ENCODE peak calls at places on chromosomes 2 and 18, in eight cellular contexts. One of them, this sample, is unnamed.

GRCh38 chr2:200492656-200493055 is 17.2 kb downstream of the KCTD18 start:
- DNase-seq in spleen: no peak
- DNase-seq in aorta: no peak
- DNase-seq in adrenal gland: no peak
- DNase-seq in A549: no peak
- DNase-seq in GM23338: no peak
- DNase-seq in tibial artery: no peak
- DNase-seq in cardiac muscle cell: no peak
- DNase-seq in this sample: no peak

GRCh38 chr2:203782262-203782976 is 76.0 kb downstream of the CD28 start:
- DNase-seq in A549: peak; percentile 56
- DNase-seq in aorta: peak; percentile 65
- DNase-seq in tibial artery: no peak
- DNase-seq in spleen: no peak
- DNase-seq in adrenal gland: no peak
- DNase-seq in cardiac muscle cell: peak; percentile 98
- DNase-seq in GM23338: peak; percentile 83
- DNase-seq in this sample: no peak

GRCh38 chr2:224319756-224320155 is 82.2 kb downstream of the FAM124B start:
- DNase-seq in GM23338: no peak
- DNase-seq in A549: no peak
- DNase-seq in cardiac muscle cell: no peak
- DNase-seq in tibial artery: no peak
- DNase-seq in spleen: no peak
- DNase-seq in adrenal gland: no peak
- DNase-seq in aorta: no peak
- DNase-seq in this sample: no peak

GRCh38 chr2:75055820-75056675 is 97.6 kb downstream of the POLE4 start:
- DNase-seq in aorta: no peak
- DNase-seq in adrenal gland: no peak
- DNase-seq in GM23338: peak; percentile 96
- DNase-seq in tibial artery: no peak
- DNase-seq in cardiac muscle cell: no peak
- DNase-seq in A549: no peak
- DNase-seq in spleen: no peak
- DNase-seq in this sample: no peak

GRCh38 chr18:55795101-55795669 is 207.2 kb upstream of the TCF4 start:
- DNase-seq in cardiac muscle cell: no peak
- DNase-seq in GM23338: no peak
- DNase-seq in A549: no peak
- DNase-seq in spleen: no peak
- DNase-seq in tibial artery: no peak
- DNase-seq in aorta: peak; percentile 31
- DNase-seq in adrenal gland: no peak
- DNase-seq in this sample: no peak

GRCh38 chr2:238720232-238720672 is 127.6 kb upstream of the TWIST2 start:
- DNase-seq in adrenal gland: no peak
- DNase-seq in A549: peak; percentile 52
- DNase-seq in GM23338: peak; percentile 89
- DNase-seq in cardiac muscle cell: peak; percentile 53
- DNase-seq in spleen: no peak
- DNase-seq in aorta: peak; percentile 66
- DNase-seq in tibial artery: peak; percentile 75
- DNase-seq in this sample: peak; percentile 24

GRCh38 chr2:210577263-210578071 is 21.1 kb downstream of the CPS1 start:
- DNase-seq in tibial artery: no peak
- DNase-seq in cardiac muscle cell: peak; percentile 58
- DNase-seq in adrenal gland: no peak
- DNase-seq in aorta: no peak
- DNase-seq in spleen: no peak
- DNase-seq in A549: peak; percentile 18
- DNase-seq in GM23338: peak; percentile 87
- DNase-seq in this sample: no peak

GRCh38 chr2:26900831-26901321 is 52.9 kb downstream of the DPYSL5 start:
- DNase-seq in adrenal gland: no peak
- DNase-seq in cardiac muscle cell: no peak
- DNase-seq in aorta: no peak
- DNase-seq in A549: no peak
- DNase-seq in tibial artery: no peak
- DNase-seq in spleen: no peak
- DNase-seq in GM23338: no peak
- DNase-seq in this sample: no peak

GRCh38 chr2:1071650-1072049 is 121.0 kb downstream of the SNTG2 start:
- DNase-seq in A549: no peak
- DNase-seq in aorta: no peak
- DNase-seq in GM23338: no peak
- DNase-seq in cardiac muscle cell: no peak
- DNase-seq in tibial artery: no peak
- DNase-seq in spleen: no peak
- DNase-seq in adrenal gland: no peak
- DNase-seq in this sample: no peak

GRCh38 chr2:6506311-6507258 is 359.1 kb downstream of the CMPK2 start:
- DNase-seq in adrenal gland: no peak
- DNase-seq in spleen: no peak
- DNase-seq in GM23338: no peak
- DNase-seq in aorta: no peak
- DNase-seq in A549: no peak
- DNase-seq in tibial artery: no peak
- DNase-seq in cardiac muscle cell: no peak
- DNase-seq in this sample: no peak

GRCh38 chr2:178700922-178701342 is 106.3 kb downstream of the TTN start:
- DNase-seq in tibial artery: no peak
- DNase-seq in aorta: no peak
- DNase-seq in cardiac muscle cell: peak; percentile 48
- DNase-seq in adrenal gland: no peak
- DNase-seq in spleen: no peak
- DNase-seq in GM23338: peak; percentile 77
- DNase-seq in A549: peak; percentile 2
- DNase-seq in this sample: no peak

DNA sequence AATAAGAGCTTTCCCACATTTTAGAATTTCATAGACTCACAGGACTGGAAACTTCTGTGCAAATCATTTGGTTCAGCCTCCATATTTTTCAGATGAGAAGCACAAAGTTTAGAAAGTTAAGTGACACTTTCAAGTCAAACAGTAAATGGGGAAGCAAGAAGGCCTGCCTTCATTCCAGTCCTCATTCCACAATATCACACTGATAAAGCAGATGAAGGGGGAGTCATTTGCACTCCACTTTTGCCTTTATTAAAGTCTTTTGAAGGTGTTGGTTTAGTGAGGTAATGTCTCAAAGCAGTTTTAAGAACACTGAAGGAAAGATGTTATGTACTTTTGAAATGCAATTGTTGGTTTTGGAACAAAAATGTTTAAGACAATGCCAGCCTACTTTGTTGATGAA is 32.7 kb upstream of the STAT4 start:
- DNase-seq in aorta: no peak
- DNase-seq in cardiac muscle cell: no peak
- DNase-seq in A549: no peak
- DNase-seq in GM23338: no peak
- DNase-seq in adrenal gland: no peak
- DNase-seq in tibial artery: no peak
- DNase-seq in spleen: no peak
- DNase-seq in this sample: no peak
- H3K27ac ChIP-seq in aorta: peak overlapping the region; percentile 47
- H3K27ac ChIP-seq in cardiac muscle cell: no peak overlapping the region
- H3K27ac ChIP-seq in A549: peak overlapping the region; percentile 77
- H3K27ac ChIP-seq in GM23338: no peak overlapping the region
- H3K27ac ChIP-seq in adrenal gland: no peak overlapping the region
- H3K27ac ChIP-seq in tibial artery: no peak overlapping the region
- H3K27ac ChIP-seq in spleen: no peak overlapping the region
- H3K27ac ChIP-seq in this sample: no peak overlapping the region

DNA sequence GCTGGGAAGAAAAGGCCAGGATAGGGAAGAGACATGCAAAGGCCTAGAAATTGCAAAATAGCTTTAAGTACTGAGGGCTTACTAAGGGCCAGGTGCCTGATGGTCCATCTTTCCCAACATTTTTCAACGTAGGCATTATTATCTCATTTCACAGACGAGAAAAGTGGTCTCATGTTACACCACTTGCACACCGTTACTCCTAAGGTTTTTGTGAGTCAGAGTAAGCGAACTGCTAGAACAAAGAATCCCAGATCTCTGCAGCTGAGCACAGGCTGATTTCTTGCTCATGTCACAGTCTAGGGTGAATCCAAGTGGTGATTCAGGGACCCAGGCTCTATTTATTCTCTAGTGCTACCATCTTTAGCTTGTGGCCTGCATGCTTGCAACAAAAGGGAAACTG is 25.8 kb downstream of the ADRA2B start:
- DNase-seq in A549: no peak
- DNase-seq in spleen: no peak
- DNase-seq in adrenal gland: no peak
- DNase-seq in aorta: no peak
- DNase-seq in GM23338: no peak
- DNase-seq in tibial artery: no peak
- DNase-seq in cardiac muscle cell: peak; percentile 12
- DNase-seq in this sample: no peak
- H3K4me1 ChIP-seq in A549: peaks cover 12% of the 10 kb centered on the region
- H3K4me1 ChIP-seq in spleen: no peaks in the 10 kb centered on the region
- H3K4me1 ChIP-seq in adrenal gland: no peaks in the 10 kb centered on the region
- H3K4me1 ChIP-seq in aorta: no peaks in the 10 kb centered on the region
- H3K4me1 ChIP-seq in GM23338: peaks cover 7% of the 10 kb centered on the region
- H3K4me1 ChIP-seq in tibial artery: no peaks in the 10 kb centered on the region
- H3K4me1 ChIP-seq in cardiac muscle cell: peaks cover 18% of the 10 kb centered on the region
- H3K4me1 ChIP-seq in this sample: peaks cover 25% of the 10 kb centered on the region

DNA sequence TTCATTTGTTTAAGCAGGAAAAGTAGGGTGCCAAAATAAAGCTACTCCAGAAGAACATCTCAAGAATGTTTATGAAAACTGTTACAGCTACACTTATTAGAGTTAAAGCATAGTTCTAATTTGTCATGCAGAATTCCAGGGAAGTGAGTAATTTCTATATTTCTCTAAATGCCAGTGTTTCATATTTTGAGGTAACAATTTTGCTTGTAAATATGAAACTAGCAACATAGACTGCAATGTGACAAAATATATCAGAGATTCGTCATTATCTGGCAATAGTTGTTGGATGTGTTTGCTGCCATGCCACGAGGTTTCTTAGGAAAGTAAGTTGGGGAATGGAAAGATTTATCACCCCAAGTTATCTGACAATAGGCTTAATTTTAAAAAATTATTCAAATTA is 424.1 kb upstream of the ZEB2 start:
- DNase-seq in spleen: no peak
- DNase-seq in tibial artery: no peak
- DNase-seq in cardiac muscle cell: peak; percentile 55
- DNase-seq in adrenal gland: no peak
- DNase-seq in aorta: no peak
- DNase-seq in GM23338: no peak
- DNase-seq in A549: no peak
- DNase-seq in this sample: no peak
- H3K27ac ChIP-seq in spleen: no peak overlapping the region
- H3K27ac ChIP-seq in tibial artery: peak overlapping the region; percentile 39
- H3K27ac ChIP-seq in cardiac muscle cell: no peak overlapping the region
- H3K27ac ChIP-seq in adrenal gland: no peak overlapping the region
- H3K27ac ChIP-seq in aorta: no peak overlapping the region
- H3K27ac ChIP-seq in GM23338: no peak overlapping the region
- H3K27ac ChIP-seq in A549: peak overlapping the region; percentile 87
- H3K27ac ChIP-seq in this sample: no peak overlapping the region

DNA sequence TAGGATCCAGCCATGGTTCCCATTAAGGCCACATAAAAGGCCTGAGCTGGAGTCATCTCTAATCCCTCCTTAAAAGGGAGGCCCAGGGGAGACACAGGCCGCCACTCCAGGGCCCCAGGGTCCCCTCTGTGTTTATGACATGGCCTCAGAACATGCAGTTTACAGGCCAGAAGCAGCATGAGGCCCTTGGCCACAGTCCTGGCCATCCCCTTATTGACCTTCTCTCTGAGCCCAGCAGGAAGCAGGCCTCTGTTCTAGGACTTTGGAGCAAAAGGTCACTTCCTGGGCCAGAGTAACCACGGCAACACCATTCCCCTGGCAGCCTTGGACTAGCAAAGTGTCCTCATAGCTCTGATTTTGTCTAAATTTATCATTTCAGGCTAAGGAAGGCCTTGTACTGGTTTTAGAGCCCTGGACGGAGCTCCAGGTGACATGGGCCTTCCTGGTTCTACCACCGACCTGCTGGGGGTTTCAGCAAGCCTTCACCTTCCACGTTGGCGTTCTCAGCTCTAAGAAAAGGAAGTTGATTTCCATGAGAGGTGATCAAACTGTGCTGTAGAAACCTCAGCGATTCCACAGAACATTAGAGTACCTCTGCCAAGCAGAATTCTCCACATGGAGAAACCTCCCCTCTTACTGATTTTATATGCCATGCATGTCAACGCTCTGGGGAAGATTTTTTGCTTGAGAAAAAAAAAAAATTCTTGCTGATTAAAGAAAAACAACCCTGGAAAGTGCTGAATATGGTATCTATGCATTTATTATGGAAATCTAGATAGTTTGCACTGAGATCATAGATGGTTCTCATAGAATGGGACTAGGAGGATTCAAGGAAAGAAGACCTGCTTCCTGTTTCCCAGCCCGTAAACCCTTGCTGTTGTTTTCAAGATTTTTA is 53.7 kb downstream of the HS1BP3 start:
- DNase-seq in aorta: peak; percentile 84
- DNase-seq in GM23338: no peak
- DNase-seq in spleen: peak; percentile 82
- DNase-seq in tibial artery: peak; percentile 99
- DNase-seq in A549: no peak
- DNase-seq in cardiac muscle cell: peak; percentile 79
- DNase-seq in adrenal gland: peak; percentile 73
- DNase-seq in this sample: peak; percentile 77
- H3K4me1 ChIP-seq in aorta: no peaks in the 10 kb centered on the region
- H3K4me1 ChIP-seq in GM23338: no peaks in the 10 kb centered on the region
- H3K4me1 ChIP-seq in spleen: peaks cover 48% of the 10 kb centered on the region
- H3K4me1 ChIP-seq in tibial artery: peaks cover 4% of the 10 kb centered on the region
- H3K4me1 ChIP-seq in A549: peaks cover 53% of the 10 kb centered on the region
- H3K4me1 ChIP-seq in cardiac muscle cell: peaks cover 16% of the 10 kb centered on the region
- H3K4me1 ChIP-seq in adrenal gland: peaks cover 90% of the 10 kb centered on the region
- H3K4me1 ChIP-seq in this sample: peaks cover 93% of the 10 kb centered on the region

GRCh38 chr2:2229898-2230817 is 100.9 kb downstream of the MYT1L start:
- DNase-seq in A549: no peak
- DNase-seq in cardiac muscle cell: no peak
- DNase-seq in tibial artery: no peak
- DNase-seq in adrenal gland: no peak
- DNase-seq in spleen: no peak
- DNase-seq in aorta: no peak
- DNase-seq in GM23338: no peak
- DNase-seq in this sample: no peak
- H3K27ac ChIP-seq in A549: no peak overlapping the region
- H3K27ac ChIP-seq in cardiac muscle cell: no peak overlapping the region
- H3K27ac ChIP-seq in tibial artery: no peak overlapping the region
- H3K27ac ChIP-seq in adrenal gland: no peak overlapping the region
- H3K27ac ChIP-seq in spleen: no peak overlapping the region
- H3K27ac ChIP-seq in aorta: no peak overlapping the region
- H3K27ac ChIP-seq in GM23338: no peak overlapping the region
- H3K27ac ChIP-seq in this sample: no peak overlapping the region

This sample was measured in heart right ventricle.